ENCODE peak calls at places on chromosomes 16 and 17, in eight cellular contexts. H, T, M, Z, G, S, R and E are unnamed samples.

GRCh38 chr17:59254742-59255141 is 34.4 kb downstream of the GDPD1 start:
- DNase-seq in Z (no peak), S (no peak), H (no peak), T (no peak), M (no peak), R (no peak), G (no peak), E (no peak)

GRCh38 chr17:33163827-33164555 is 129.1 kb downstream of the ASIC2 start:
- DNase-seq in H (no peak), S (no peak), G (no peak), M (no peak), R (no peak), Z (no peak), T (no peak), E (no peak)

GRCh38 chr17:44796731-44797130 is 33.4 kb downstream of the GJC1 start:
- DNase-seq in G (no peak), M (no peak), R (no peak), T (no peak), Z (no peak), H (no peak), S (no peak), E (no peak)

GRCh38 chr17:76353004-76353598 is 615 bp downstream of the PRPSAP1 start:
- DNase-seq in S (no peak), M (peak), G (peak), T (no peak), H (peak), Z (no peak), R (no peak), E (peak)

GRCh38 chr17:10003705-10004104 is 98.6 kb upstream of the RCVRN start:
- DNase-seq in R (no peak), H (no peak), G (no peak), S (no peak), M (no peak), Z (no peak), T (no peak), E (no peak)

GRCh38 chr16:27303256-27304100 is 10.3 kb upstream of the IL4R start:
- DNase-seq in T (no peak), G (no peak), H (no peak), M (no peak), R (no peak), Z (no peak), S (no peak), E (no peak)

GRCh38 chr17:39996162-39996561 is 15.6 kb downstream of the PSMD3 start:
- DNase-seq in H (no peak), G (no peak), T (no peak), R (no peak), M (no peak), S (no peak), Z (no peak), E (no peak)

GRCh38 chr17:77409282-77410161 is 268.8 kb downstream of the SEC14L1 start:
- DNase-seq in M (no peak), H (no peak), R (no peak), S (peak), Z (peak), T (no peak), G (peak), E (peak)

GRCh38 chr16:252366-253337 is 18.0 kb downstream of the FAM234A start:
- DNase-seq in H (no peak), G (no peak), M (peak), T (no peak), Z (no peak), R (no peak), S (no peak), E (no peak)

GRCh38 chr16:22191089-22191965 is 14.8 kb upstream of the EEF2K start:
- DNase-seq in G (peak), S (peak), M (peak), Z (peak), T (peak), R (peak), H (peak), E (no peak)

GRCh38 chr16:87358696-87359095 is 24.9 kb downstream of the FBXO31 start:
- DNase-seq in R (no peak), M (no peak), G (no peak), H (no peak), T (no peak), Z (no peak), S (no peak), E (no peak)

GRCh38 chr16:4272114-4272954 is 489 bp downstream of the TFAP4 start:
- DNase-seq in G (peak), R (no peak), Z (peak), T (peak), M (peak), H (peak), S (no peak), E (no peak)

GRCh38 chr17:57745242-57745641 is at the start of gene CCDC182:
- DNase-seq in G (no peak), T (no peak), Z (no peak), S (no peak), R (no peak), M (no peak), H (no peak), E (no peak)
- H3K27ac ChIP-seq in G (no peak), T (no peak), Z (no peak), S (no peak), R (no peak), M (no peak), H (no peak), E (no peak)

GRCh38 chr17:19943026-19943425 is 34.6 kb downstream of the AKAP10 start:
- DNase-seq in G (no peak), Z (no peak), M (no peak), S (no peak), R (no peak), H (no peak), T (no peak), E (no peak)

GRCh38 chr17:19937522-19937921 is 40.1 kb downstream of the AKAP10 start:
- DNase-seq in T (no peak), H (no peak), G (no peak), Z (peak), M (no peak), S (no peak), R (no peak), E (no peak)

GRCh38 chr17:19938736-19939135 is 38.9 kb downstream of the AKAP10 start:
- DNase-seq in R (no peak), Z (no peak), S (no peak), M (no peak), G (no peak), T (no peak), H (no peak), E (no peak)

GRCh38 chr17:19940722-19941464 is 36.7 kb downstream of the AKAP10 start:
- DNase-seq in S (no peak), R (no peak), H (no peak), Z (peak), M (no peak), T (no peak), G (no peak), E (no peak)

GRCh38 chr17:19939993-19940721 is 37.5 kb downstream of the AKAP10 start:
- DNase-seq in G (no peak), M (no peak), Z (no peak), R (no peak), H (no peak), T (no peak), S (no peak), E (no peak)
- H3K27ac ChIP-seq in G (no peak), M (no peak), Z (no peak), R (no peak), H (peak), T (no peak), S (no peak), E (no peak)

DNA sequence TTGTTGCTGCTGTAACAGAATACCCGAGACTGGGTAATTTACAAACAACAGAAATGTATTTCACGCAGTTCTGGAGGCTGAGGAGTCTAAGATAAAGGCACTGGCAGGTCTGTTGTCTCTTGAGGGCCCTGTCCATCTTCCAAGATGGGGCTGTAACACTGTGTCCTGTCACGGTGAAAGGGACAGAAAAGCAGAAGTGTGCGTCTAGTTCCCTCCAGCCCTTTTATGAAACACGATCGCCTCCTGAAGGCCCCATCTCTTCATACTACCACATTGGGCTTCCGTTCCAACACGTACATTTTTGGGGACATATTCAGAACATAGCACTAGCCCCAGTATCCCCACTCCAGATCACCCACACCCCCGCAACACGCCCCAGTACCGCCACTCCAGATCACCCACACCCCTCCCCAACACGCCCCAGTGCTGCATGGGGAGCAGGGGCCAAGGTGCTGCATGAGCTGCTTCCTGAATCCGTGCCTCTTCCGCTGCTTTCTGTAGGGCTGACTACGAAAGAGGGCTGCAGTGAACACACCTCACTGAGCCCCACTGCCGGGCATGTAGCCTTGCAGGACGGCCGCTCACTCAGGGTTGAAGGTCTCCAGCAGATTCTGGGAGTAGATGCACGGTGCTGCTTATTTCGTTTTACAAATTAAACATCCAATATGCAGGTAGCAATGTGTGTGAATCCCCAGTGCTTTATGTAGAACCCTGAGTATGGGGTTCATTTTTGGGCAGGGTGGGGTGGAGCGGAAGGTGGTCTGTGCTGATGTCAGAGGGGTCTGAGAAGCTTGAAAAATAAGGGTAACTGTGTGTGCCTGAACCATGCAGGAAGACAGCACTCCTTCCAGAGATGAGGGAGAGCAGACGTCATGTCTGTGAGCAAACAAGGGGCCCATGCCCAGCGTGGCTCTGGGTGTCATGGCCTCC is 92.0 kb downstream of the RPTOR start:
- DNase-seq in S (no peak), R (no peak), H (no peak), M (no peak), T (no peak), Z (no peak), G (no peak), E (no peak)
- H3K27ac ChIP-seq in S (no peak), R (no peak), H (no peak), M (no peak), T (no peak), Z (no peak), G (no peak), E (no peak)

GRCh38 chr16:54928016-54928356 is 2.7 kb upstream of the IRX5 start:
- DNase-seq in H (no peak), G (no peak), M (no peak), Z (no peak), T (no peak), R (no peak), S (no peak), E (no peak)

GRCh38 chr16:54926166-54926838 is 4.4 kb upstream of the IRX5 start:
- DNase-seq in Z (no peak), G (no peak), S (no peak), T (no peak), H (no peak), R (no peak), M (no peak), E (no peak)

GRCh38 chr16:54929090-54930033 is 1.3 kb upstream of the IRX5 start:
- DNase-seq in Z (peak), S (peak), G (peak), H (peak), M (peak), R (peak), T (peak), E (peak)

GRCh38 chr16:54928421-54929089 is 2.1 kb upstream of the IRX5 start:
- DNase-seq in Z (no peak), M (no peak), R (no peak), G (peak), H (peak), T (peak), S (peak), E (peak)

GRCh38 chr16:54927125-54928015 is 3.3 kb upstream of the IRX5 start:
- DNase-seq in M (no peak), S (no peak), H (no peak), G (no peak), T (no peak), Z (no peak), R (no peak), E (no peak)
- H3K27ac ChIP-seq in M (no peak), S (no peak), H (peak), G (peak), T (peak), Z (no peak), R (peak), E (peak)

GRCh38 chr17:42131971-42132370 is 9.4 kb downstream of the HSPB9 start:
- DNase-seq in Z (no peak), S (no peak), M (no peak), G (no peak), T (no peak), H (no peak), R (no peak), E (no peak)
- H3K27ac ChIP-seq in Z (no peak), S (no peak), M (no peak), G (peak), T (peak), H (no peak), R (peak), E (peak)

GRCh38 chr17:12318614-12319266 is 298.1 kb downstream of the MAP2K4 start:
- DNase-seq in T (no peak), H (no peak), G (no peak), M (no peak), S (no peak), Z (peak), R (no peak), E (no peak)
- H3K27ac ChIP-seq in T (no peak), H (no peak), G (peak), M (no peak), S (no peak), Z (no peak), R (peak), E (peak)

DNA sequence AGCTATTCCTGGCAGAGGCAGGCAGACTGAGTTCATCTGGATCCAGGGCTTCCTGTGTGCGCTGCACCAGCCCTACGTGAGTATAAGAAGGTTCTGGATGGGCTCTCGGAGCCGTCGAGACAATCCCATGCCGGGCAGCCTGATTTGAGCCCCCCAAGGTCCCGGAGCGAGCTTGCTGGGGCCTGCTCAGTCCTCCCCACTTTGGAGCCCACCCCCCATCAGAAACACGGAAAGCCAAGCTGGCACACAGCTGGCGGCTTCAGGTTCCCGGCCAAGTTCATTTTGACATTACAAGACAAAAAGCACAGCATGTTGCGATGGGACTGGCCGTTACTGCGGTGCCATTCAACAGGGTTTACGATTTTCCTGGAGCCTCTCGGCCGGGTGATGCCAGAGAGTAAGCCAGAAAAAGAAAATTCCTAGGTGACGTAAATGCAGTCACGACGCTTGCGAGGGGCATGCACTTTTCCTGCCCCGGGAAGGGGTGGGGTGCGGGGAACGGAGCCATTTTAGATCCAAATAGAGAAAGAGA is 167.2 kb upstream of the FOXF1 start:
- DNase-seq in G (no peak), Z (peak), S (no peak), M (no peak), H (no peak), R (peak), T (no peak), E (peak)
- H3K27ac ChIP-seq in G (peak), Z (peak), S (no peak), M (no peak), H (no peak), R (peak), T (peak), E (peak)